ENCODE peak calls at places on chromosomes 3 and 15, in seven cellular contexts. A is endothelial cell; Q is stimulated activated naive B cell treated with anti-CD40 and anti-IgM and Interleukin-4, amounts not matched to agents 10 μg/mL and 1 μg/mL and 100 μg/mL, for 72 hours; W is IMR-90; S is heart left ventricle; O is stimulated activated CD4-positive, alpha-beta T cell treated with anti-CD3 and anti-CD28 coated beads, Interleukin-4, amount 100 ng/mL, for 24 hours; U is right lobe of liver. E is an unnamed sample.
A peak's percentile ranks its signal among the peaks of the same experiment; 100 is the strongest.

GRCh38 chr3:68060186-68060585 is 405.8 kb upstream of the SUCLG2 start:
- DNase-seq in Q (no peak), W (no peak), A (no peak), S (no peak), U (no peak), O (no peak), E (no peak)

GRCh38 chr15:101193063-101193712 is 58.7 kb downstream of the CHSY1 start:
- DNase-seq in S (peak; percentile 55), O (no peak), U (no peak), W (peak; percentile 35), A (no peak), Q (no peak), E (no peak)

GRCh38 chr3:67325231-67325630 is 327.1 kb downstream of the KBTBD8 start:
- DNase-seq in O (no peak), A (no peak), Q (no peak), W (no peak), S (no peak), U (no peak), E (no peak)

GRCh38 chr15:31329640-31330010 is 3.0 kb downstream of the KLF13 start:
- DNase-seq in U (no peak), O (no peak), W (no peak), A (no peak), S (no peak), Q (no peak), E (no peak)

GRCh38 chr3:46208167-46208704 is at the start of gene CCR1:
- DNase-seq in S (peak; percentile 29), U (no peak), A (peak; percentile 35), W (peak; percentile 10), O (peak; percentile 47), Q (peak; percentile 68), E (peak; percentile 92)

GRCh38 chr3:114928989-114929620 is 218.0 kb downstream of the ZBTB20 start:
- DNase-seq in Q (no peak), S (no peak), O (no peak), W (peak; percentile 16), A (no peak), U (no peak), E (no peak)

GRCh38 chr3:33652736-33653135 is 65.3 kb downstream of the CLASP2 start:
- DNase-seq in Q (no peak), U (no peak), O (no peak), A (no peak), S (no peak), W (no peak), E (no peak)

GRCh38 chr15:74983725-74984231 is 11.6 kb upstream of the SCAMP5 start:
- DNase-seq in A (no peak), O (peak; percentile 70), W (no peak), S (no peak), Q (peak; percentile 19), U (no peak), E (peak; percentile 27)

GRCh38 chr3:152315623-152316022 is 46.9 kb downstream of the MBNL1 start:
- DNase-seq in U (no peak), W (no peak), Q (no peak), S (no peak), A (no peak), O (no peak), E (no peak)

GRCh38 chr15:74044267-74045110 is 37.9 kb downstream of the GOLGA6A start:
- DNase-seq in S (peak; percentile 70), W (no peak), U (peak; percentile 46), O (no peak), Q (no peak), A (no peak), E (no peak)

GRCh38 chr15:41777421-41777973 is 3.2 kb downstream of the MAPKBP1 start:
- DNase-seq in O (no peak), W (peak; percentile 65), Q (no peak), S (no peak), U (no peak), A (no peak), E (no peak)

GRCh38 chr15:68057089-68057488 is 3.0 kb downstream of the PIAS1 start:
- DNase-seq in S (no peak), U (no peak), W (no peak), O (no peak), A (no peak), Q (no peak), E (no peak)

E was measured in GM12878.